ENCODE peak calls at places on chromosomes 2 and 18, in six cellular contexts. One of them, this sample, is unnamed.

GRCh38 chr2:95390272-95390880 is 12.1 kb upstream of the FAHD2A start:
- DNase-seq in nucleus accumbens: no peak
- DNase-seq in NCI-H774: no peak
- DNase-seq in activated CD4-positive, alpha-beta T cell treated with anti-CD3 and anti-CD28 coated beads, Interleukin-2, amount 10 ng/mL, durations not matched to agents 7 days and 5 days: no peak
- DNase-seq in endothelial cell: no peak
- DNase-seq in mucosa of gallbladder: peak; percentile 72
- DNase-seq in this sample: no peak

GRCh38 chr2:187862715-187863114 is 308.5 kb upstream of the TFPI start:
- DNase-seq in endothelial cell: no peak
- DNase-seq in mucosa of gallbladder: no peak
- DNase-seq in activated CD4-positive, alpha-beta T cell treated with anti-CD3 and anti-CD28 coated beads, Interleukin-2, amount 10 ng/mL, durations not matched to agents 7 days and 5 days: no peak
- DNase-seq in NCI-H774: no peak
- DNase-seq in nucleus accumbens: no peak
- DNase-seq in this sample: no peak

GRCh38 chr18:72325307-72325706 is 218.8 kb downstream of the CBLN2 start:
- DNase-seq in nucleus accumbens: no peak
- DNase-seq in NCI-H774: no peak
- DNase-seq in activated CD4-positive, alpha-beta T cell treated with anti-CD3 and anti-CD28 coated beads, Interleukin-2, amount 10 ng/mL, durations not matched to agents 7 days and 5 days: no peak
- DNase-seq in mucosa of gallbladder: no peak
- DNase-seq in endothelial cell: no peak
- DNase-seq in this sample: no peak

GRCh38 chr18:58354791-58355190 is 274.1 kb downstream of the ALPK2 start:
- DNase-seq in nucleus accumbens: no peak
- DNase-seq in endothelial cell: no peak
- DNase-seq in activated CD4-positive, alpha-beta T cell treated with anti-CD3 and anti-CD28 coated beads, Interleukin-2, amount 10 ng/mL, durations not matched to agents 7 days and 5 days: no peak
- DNase-seq in mucosa of gallbladder: no peak
- DNase-seq in NCI-H774: no peak
- DNase-seq in this sample: no peak

GRCh38 chr18:54269924-54270844 is 867 bp downstream of the POLI start:
- DNase-seq in endothelial cell: peak; percentile 44
- DNase-seq in activated CD4-positive, alpha-beta T cell treated with anti-CD3 and anti-CD28 coated beads, Interleukin-2, amount 10 ng/mL, durations not matched to agents 7 days and 5 days: peak; percentile 63
- DNase-seq in NCI-H774: peak; percentile 23
- DNase-seq in nucleus accumbens: no peak
- DNase-seq in mucosa of gallbladder: peak; percentile 41
- DNase-seq in this sample: no peak

GRCh38 chr2:108454440-108454839 is 5.4 kb downstream of the GCC2 start:
- DNase-seq in endothelial cell: no peak
- DNase-seq in mucosa of gallbladder: no peak
- DNase-seq in NCI-H774: no peak
- DNase-seq in nucleus accumbens: no peak
- DNase-seq in activated CD4-positive, alpha-beta T cell treated with anti-CD3 and anti-CD28 coated beads, Interleukin-2, amount 10 ng/mL, durations not matched to agents 7 days and 5 days: no peak
- DNase-seq in this sample: no peak

GRCh38 chr18:59623456-59624383 is 73.5 kb downstream of the CCBE1 start:
- DNase-seq in nucleus accumbens: no peak
- DNase-seq in activated CD4-positive, alpha-beta T cell treated with anti-CD3 and anti-CD28 coated beads, Interleukin-2, amount 10 ng/mL, durations not matched to agents 7 days and 5 days: no peak
- DNase-seq in endothelial cell: no peak
- DNase-seq in mucosa of gallbladder: no peak
- DNase-seq in NCI-H774: no peak
- DNase-seq in this sample: no peak

GRCh38 chr2:100193334-100193733 is 50.9 kb upstream of the AFF3 start:
- DNase-seq in nucleus accumbens: no peak
- DNase-seq in activated CD4-positive, alpha-beta T cell treated with anti-CD3 and anti-CD28 coated beads, Interleukin-2, amount 10 ng/mL, durations not matched to agents 7 days and 5 days: no peak
- DNase-seq in mucosa of gallbladder: no peak
- DNase-seq in NCI-H774: no peak
- DNase-seq in endothelial cell: no peak
- DNase-seq in this sample: no peak

GRCh38 chr18:78927616-78928015 is 52.0 kb upstream of the SALL3 start:
- DNase-seq in nucleus accumbens: no peak
- DNase-seq in mucosa of gallbladder: no peak
- DNase-seq in activated CD4-positive, alpha-beta T cell treated with anti-CD3 and anti-CD28 coated beads, Interleukin-2, amount 10 ng/mL, durations not matched to agents 7 days and 5 days: no peak
- DNase-seq in endothelial cell: no peak
- DNase-seq in NCI-H774: no peak
- DNase-seq in this sample: no peak

GRCh38 chr18:48244530-48244929 is 164.7 kb downstream of the ZBTB7C start:
- DNase-seq in nucleus accumbens: no peak
- DNase-seq in mucosa of gallbladder: no peak
- DNase-seq in NCI-H774: no peak
- DNase-seq in endothelial cell: no peak
- DNase-seq in activated CD4-positive, alpha-beta T cell treated with anti-CD3 and anti-CD28 coated beads, Interleukin-2, amount 10 ng/mL, durations not matched to agents 7 days and 5 days: no peak
- DNase-seq in this sample: no peak

GRCh38 chr2:129460643-129461198 is 518.7 kb upstream of the RAB6C start:
- DNase-seq in activated CD4-positive, alpha-beta T cell treated with anti-CD3 and anti-CD28 coated beads, Interleukin-2, amount 10 ng/mL, durations not matched to agents 7 days and 5 days: no peak
- DNase-seq in nucleus accumbens: no peak
- DNase-seq in endothelial cell: no peak
- DNase-seq in NCI-H774: no peak
- DNase-seq in mucosa of gallbladder: no peak
- DNase-seq in this sample: no peak

GRCh38 chr2:102620367-102620766 is 1.0 kb downstream of the SLC9A2 start:
- DNase-seq in NCI-H774: no peak
- DNase-seq in mucosa of gallbladder: peak; percentile 34
- DNase-seq in endothelial cell: no peak
- DNase-seq in activated CD4-positive, alpha-beta T cell treated with anti-CD3 and anti-CD28 coated beads, Interleukin-2, amount 10 ng/mL, durations not matched to agents 7 days and 5 days: no peak
- DNase-seq in nucleus accumbens: no peak
- DNase-seq in this sample: no peak

GRCh38 chr2:65456074-65456473 is 23.7 kb upstream of the SPRED2 start:
- DNase-seq in activated CD4-positive, alpha-beta T cell treated with anti-CD3 and anti-CD28 coated beads, Interleukin-2, amount 10 ng/mL, durations not matched to agents 7 days and 5 days: no peak
- DNase-seq in endothelial cell: no peak
- DNase-seq in nucleus accumbens: no peak
- DNase-seq in NCI-H774: no peak
- DNase-seq in mucosa of gallbladder: no peak
- DNase-seq in this sample: no peak

GRCh38 chr2:186103276-186103675 is 364.7 kb downstream of the FSIP2 start:
- DNase-seq in activated CD4-positive, alpha-beta T cell treated with anti-CD3 and anti-CD28 coated beads, Interleukin-2, amount 10 ng/mL, durations not matched to agents 7 days and 5 days: no peak
- DNase-seq in NCI-H774: no peak
- DNase-seq in mucosa of gallbladder: no peak
- DNase-seq in endothelial cell: no peak
- DNase-seq in nucleus accumbens: no peak
- DNase-seq in this sample: no peak

GRCh38 chr18:51049137-51049536 is 19.1 kb downstream of the SMAD4 start:
- DNase-seq in mucosa of gallbladder: no peak
- DNase-seq in nucleus accumbens: no peak
- DNase-seq in NCI-H774: no peak
- DNase-seq in activated CD4-positive, alpha-beta T cell treated with anti-CD3 and anti-CD28 coated beads, Interleukin-2, amount 10 ng/mL, durations not matched to agents 7 days and 5 days: no peak
- DNase-seq in endothelial cell: no peak
- DNase-seq in this sample: no peak

GRCh38 chr2:239717706-239718105 is 307.4 kb downstream of the NDUFA10 start:
- DNase-seq in endothelial cell: no peak
- DNase-seq in activated CD4-positive, alpha-beta T cell treated with anti-CD3 and anti-CD28 coated beads, Interleukin-2, amount 10 ng/mL, durations not matched to agents 7 days and 5 days: no peak
- DNase-seq in NCI-H774: no peak
- DNase-seq in nucleus accumbens: no peak
- DNase-seq in mucosa of gallbladder: no peak
- DNase-seq in this sample: no peak

GRCh38 chr2:176182671-176183070 is 5.8 kb upstream of the HOXD1 start:
- DNase-seq in nucleus accumbens: no peak
- DNase-seq in NCI-H774: no peak
- DNase-seq in mucosa of gallbladder: no peak
- DNase-seq in endothelial cell: no peak
- DNase-seq in activated CD4-positive, alpha-beta T cell treated with anti-CD3 and anti-CD28 coated beads, Interleukin-2, amount 10 ng/mL, durations not matched to agents 7 days and 5 days: no peak
- DNase-seq in this sample: no peak

GRCh38 chr18:79503406-79503805 is 107.7 kb downstream of the NFATC1 start:
- DNase-seq in mucosa of gallbladder: no peak
- DNase-seq in activated CD4-positive, alpha-beta T cell treated with anti-CD3 and anti-CD28 coated beads, Interleukin-2, amount 10 ng/mL, durations not matched to agents 7 days and 5 days: no peak
- DNase-seq in nucleus accumbens: no peak
- DNase-seq in endothelial cell: no peak
- DNase-seq in NCI-H774: no peak
- DNase-seq in this sample: no peak

GRCh38 chr2:210199186-210199765 is 26.0 kb downstream of the ACADL start:
- DNase-seq in nucleus accumbens: no peak
- DNase-seq in NCI-H774: no peak
- DNase-seq in activated CD4-positive, alpha-beta T cell treated with anti-CD3 and anti-CD28 coated beads, Interleukin-2, amount 10 ng/mL, durations not matched to agents 7 days and 5 days: peak; percentile 24
- DNase-seq in mucosa of gallbladder: no peak
- DNase-seq in endothelial cell: no peak
- DNase-seq in this sample: no peak

GRCh38 chr2:202044777-202045176 is 11.1 kb downstream of the FZD7 start:
- DNase-seq in NCI-H774: no peak
- DNase-seq in nucleus accumbens: no peak
- DNase-seq in activated CD4-positive, alpha-beta T cell treated with anti-CD3 and anti-CD28 coated beads, Interleukin-2, amount 10 ng/mL, durations not matched to agents 7 days and 5 days: no peak
- DNase-seq in endothelial cell: no peak
- DNase-seq in mucosa of gallbladder: no peak
- DNase-seq in this sample: no peak

GRCh38 chr18:63681449-63682381 is 20.0 kb upstream of the SERPINB3 start:
- DNase-seq in activated CD4-positive, alpha-beta T cell treated with anti-CD3 and anti-CD28 coated beads, Interleukin-2, amount 10 ng/mL, durations not matched to agents 7 days and 5 days: no peak
- DNase-seq in nucleus accumbens: no peak
- DNase-seq in NCI-H774: peak; percentile 38
- DNase-seq in mucosa of gallbladder: no peak
- DNase-seq in endothelial cell: no peak
- DNase-seq in this sample: no peak

GRCh38 chr18:63949068-63949737 is at the start of gene HMSD:
- DNase-seq in NCI-H774: peak; percentile 90
- DNase-seq in activated CD4-positive, alpha-beta T cell treated with anti-CD3 and anti-CD28 coated beads, Interleukin-2, amount 10 ng/mL, durations not matched to agents 7 days and 5 days: peak; percentile 55
- DNase-seq in endothelial cell: peak; percentile 73
- DNase-seq in nucleus accumbens: peak; percentile 30
- DNase-seq in mucosa of gallbladder: peak; percentile 31
- DNase-seq in this sample: no peak

GRCh38 chr2:211611061-211611518 is 927.5 kb downstream of the ERBB4 start:
- DNase-seq in endothelial cell: no peak
- DNase-seq in mucosa of gallbladder: no peak
- DNase-seq in nucleus accumbens: no peak
- DNase-seq in NCI-H774: no peak
- DNase-seq in activated CD4-positive, alpha-beta T cell treated with anti-CD3 and anti-CD28 coated beads, Interleukin-2, amount 10 ng/mL, durations not matched to agents 7 days and 5 days: peak; percentile 12
- DNase-seq in this sample: no peak

GRCh38 chr2:166494140-166494544 is at the start of gene SCN7A:
- DNase-seq in activated CD4-positive, alpha-beta T cell treated with anti-CD3 and anti-CD28 coated beads, Interleukin-2, amount 10 ng/mL, durations not matched to agents 7 days and 5 days: no peak
- DNase-seq in NCI-H774: peak; percentile 40
- DNase-seq in endothelial cell: peak; percentile 32
- DNase-seq in nucleus accumbens: peak; percentile 46
- DNase-seq in mucosa of gallbladder: peak; percentile 27
- DNase-seq in this sample: no peak

GRCh38 chr18:38350141-38350540 is 784.5 kb upstream of the CELF4 start:
- DNase-seq in mucosa of gallbladder: no peak
- DNase-seq in activated CD4-positive, alpha-beta T cell treated with anti-CD3 and anti-CD28 coated beads, Interleukin-2, amount 10 ng/mL, durations not matched to agents 7 days and 5 days: no peak
- DNase-seq in NCI-H774: no peak
- DNase-seq in nucleus accumbens: no peak
- DNase-seq in endothelial cell: no peak
- DNase-seq in this sample: no peak

GRCh38 chr2:234307322-234307961 is 189.4 kb downstream of the ARL4C start:
- DNase-seq in mucosa of gallbladder: no peak
- DNase-seq in endothelial cell: no peak
- DNase-seq in activated CD4-positive, alpha-beta T cell treated with anti-CD3 and anti-CD28 coated beads, Interleukin-2, amount 10 ng/mL, durations not matched to agents 7 days and 5 days: no peak
- DNase-seq in nucleus accumbens: no peak
- DNase-seq in NCI-H774: no peak
- DNase-seq in this sample: no peak

GRCh38 chr2:168816369-168816768 is 13.9 kb downstream of the NOSTRIN start:
- DNase-seq in mucosa of gallbladder: no peak
- DNase-seq in nucleus accumbens: no peak
- DNase-seq in endothelial cell: no peak
- DNase-seq in NCI-H774: no peak
- DNase-seq in activated CD4-positive, alpha-beta T cell treated with anti-CD3 and anti-CD28 coated beads, Interleukin-2, amount 10 ng/mL, durations not matched to agents 7 days and 5 days: no peak
- DNase-seq in this sample: no peak

GRCh38 chr18:55588876-55589595 is 1.0 kb upstream of the TCF4 start:
- DNase-seq in nucleus accumbens: no peak
- DNase-seq in mucosa of gallbladder: no peak
- DNase-seq in activated CD4-positive, alpha-beta T cell treated with anti-CD3 and anti-CD28 coated beads, Interleukin-2, amount 10 ng/mL, durations not matched to agents 7 days and 5 days: no peak
- DNase-seq in endothelial cell: no peak
- DNase-seq in NCI-H774: peak; percentile 32
- DNase-seq in this sample: no peak

GRCh38 chr2:184498936-184499335 is 99.4 kb upstream of the ZNF804A start:
- DNase-seq in nucleus accumbens: no peak
- DNase-seq in mucosa of gallbladder: no peak
- DNase-seq in activated CD4-positive, alpha-beta T cell treated with anti-CD3 and anti-CD28 coated beads, Interleukin-2, amount 10 ng/mL, durations not matched to agents 7 days and 5 days: no peak
- DNase-seq in endothelial cell: no peak
- DNase-seq in NCI-H774: no peak
- DNase-seq in this sample: no peak

GRCh38 chr2:165141601-165142000 is 62.2 kb downstream of the SCN3A start:
- DNase-seq in mucosa of gallbladder: no peak
- DNase-seq in NCI-H774: no peak
- DNase-seq in endothelial cell: no peak
- DNase-seq in activated CD4-positive, alpha-beta T cell treated with anti-CD3 and anti-CD28 coated beads, Interleukin-2, amount 10 ng/mL, durations not matched to agents 7 days and 5 days: no peak
- DNase-seq in nucleus accumbens: no peak
- DNase-seq in this sample: no peak

GRCh38 chr2:186751790-186752189 is 57.9 kb downstream of the FAM171B start:
- DNase-seq in mucosa of gallbladder: no peak
- DNase-seq in endothelial cell: no peak
- DNase-seq in nucleus accumbens: no peak
- DNase-seq in NCI-H774: no peak
- DNase-seq in activated CD4-positive, alpha-beta T cell treated with anti-CD3 and anti-CD28 coated beads, Interleukin-2, amount 10 ng/mL, durations not matched to agents 7 days and 5 days: no peak
- DNase-seq in this sample: no peak

GRCh38 chr18:62938006-62938405 is 222.7 kb downstream of the PHLPP1 start:
- DNase-seq in activated CD4-positive, alpha-beta T cell treated with anti-CD3 and anti-CD28 coated beads, Interleukin-2, amount 10 ng/mL, durations not matched to agents 7 days and 5 days: no peak
- DNase-seq in mucosa of gallbladder: no peak
- DNase-seq in endothelial cell: no peak
- DNase-seq in NCI-H774: no peak
- DNase-seq in nucleus accumbens: no peak
- DNase-seq in this sample: no peak